ENCODE peak calls at places on chromosomes 3 and 15, in seven cellular contexts. One of them, this sample, is unnamed.

GRCh38 chr3:75260-75659 is 121.3 kb upstream of the CHL1 start:
- DNase-seq in neuronal stem cell: no peak
- DNase-seq in IMR-90: no peak
- DNase-seq in mesendoderm: no peak
- DNase-seq in H9: no peak
- DNase-seq in trophoblast cell: no peak
- DNase-seq in H1: no peak
- DNase-seq in this sample: no peak

GRCh38 chr3:126524429-126524988 is 554 bp downstream of the CHST13 start:
- DNase-seq in neuronal stem cell: peak
- DNase-seq in IMR-90: no peak
- DNase-seq in mesendoderm: peak
- DNase-seq in H9: peak
- DNase-seq in trophoblast cell: no peak
- DNase-seq in H1: no peak
- DNase-seq in this sample: no peak

GRCh38 chr3:101865751-101866509 is 16.6 kb downstream of the NFKBIZ start:
- DNase-seq in neuronal stem cell: no peak
- DNase-seq in IMR-90: peak
- DNase-seq in mesendoderm: peak
- DNase-seq in H9: peak
- DNase-seq in trophoblast cell: peak
- DNase-seq in H1: no peak
- DNase-seq in this sample: peak

GRCh38 chr3:23129817-23130216 is 73.3 kb upstream of the UBE2E2 start:
- DNase-seq in neuronal stem cell: no peak
- DNase-seq in IMR-90: no peak
- DNase-seq in mesendoderm: no peak
- DNase-seq in H9: no peak
- DNase-seq in trophoblast cell: peak
- DNase-seq in H1: no peak
- DNase-seq in this sample: no peak

GRCh38 chr3:96101013-96101412 is 713.4 kb upstream of the EPHA6 start:
- DNase-seq in neuronal stem cell: no peak
- DNase-seq in IMR-90: no peak
- DNase-seq in mesendoderm: no peak
- DNase-seq in H9: no peak
- DNase-seq in trophoblast cell: no peak
- DNase-seq in H1: no peak
- DNase-seq in this sample: no peak

GRCh38 chr15:29921130-29921601 is 98.9 kb upstream of the TJP1 start:
- DNase-seq in neuronal stem cell: no peak
- DNase-seq in IMR-90: no peak
- DNase-seq in mesendoderm: peak
- DNase-seq in H9: peak
- DNase-seq in trophoblast cell: peak
- DNase-seq in H1: no peak
- DNase-seq in this sample: no peak

GRCh38 chr3:187999821-188000220 is 154.1 kb upstream of the LPP start:
- DNase-seq in neuronal stem cell: no peak
- DNase-seq in IMR-90: no peak
- DNase-seq in mesendoderm: no peak
- DNase-seq in H9: no peak
- DNase-seq in trophoblast cell: no peak
- DNase-seq in H1: no peak
- DNase-seq in this sample: no peak

GRCh38 chr3:159791336-159791735 is 197.3 kb upstream of the IL12A start:
- DNase-seq in neuronal stem cell: no peak
- DNase-seq in IMR-90: no peak
- DNase-seq in mesendoderm: peak
- DNase-seq in H9: no peak
- DNase-seq in trophoblast cell: no peak
- DNase-seq in H1: no peak
- DNase-seq in this sample: no peak

GRCh38 chr3:87733671-87734367 is 325.0 kb downstream of the CGGBP1 start:
- DNase-seq in neuronal stem cell: no peak
- DNase-seq in IMR-90: no peak
- DNase-seq in mesendoderm: peak
- DNase-seq in H9: no peak
- DNase-seq in trophoblast cell: peak
- DNase-seq in H1: no peak
- DNase-seq in this sample: no peak

GRCh38 chr3:129530331-129530761 is 1.9 kb downstream of the RHO start:
- DNase-seq in neuronal stem cell: no peak
- DNase-seq in IMR-90: peak
- DNase-seq in mesendoderm: peak
- DNase-seq in H9: peak
- DNase-seq in trophoblast cell: no peak
- DNase-seq in H1: peak
- DNase-seq in this sample: peak

GRCh38 chr3:37204314-37204713 is 29.9 kb upstream of the LRRFIP2 start:
- DNase-seq in neuronal stem cell: no peak
- DNase-seq in IMR-90: no peak
- DNase-seq in mesendoderm: no peak
- DNase-seq in H9: no peak
- DNase-seq in trophoblast cell: no peak
- DNase-seq in H1: no peak
- DNase-seq in this sample: no peak

GRCh38 chr15:45254405-45255293 is 2.6 kb downstream of the SLC28A2 start:
- DNase-seq in neuronal stem cell: no peak
- DNase-seq in IMR-90: peak
- DNase-seq in mesendoderm: no peak
- DNase-seq in H9: no peak
- DNase-seq in trophoblast cell: peak
- DNase-seq in H1: no peak
- DNase-seq in this sample: no peak

GRCh38 chr3:99315896-99316295 is 322.5 kb upstream of the COL8A1 start:
- DNase-seq in neuronal stem cell: no peak
- DNase-seq in IMR-90: peak
- DNase-seq in mesendoderm: no peak
- DNase-seq in H9: no peak
- DNase-seq in trophoblast cell: no peak
- DNase-seq in H1: no peak
- DNase-seq in this sample: no peak

GRCh38 chr15:96553006-96553405 is 222.5 kb downstream of the NR2F2 start:
- DNase-seq in neuronal stem cell: no peak
- DNase-seq in IMR-90: no peak
- DNase-seq in mesendoderm: no peak
- DNase-seq in H9: no peak
- DNase-seq in trophoblast cell: peak
- DNase-seq in H1: no peak
- DNase-seq in this sample: no peak

GRCh38 chr3:41854956-41855355 is 106.9 kb downstream of the ULK4 start:
- DNase-seq in neuronal stem cell: no peak
- DNase-seq in IMR-90: no peak
- DNase-seq in mesendoderm: no peak
- DNase-seq in H9: no peak
- DNase-seq in trophoblast cell: no peak
- DNase-seq in H1: no peak
- DNase-seq in this sample: no peak

GRCh38 chr15:39692464-39693327 is 89.9 kb downstream of the FSIP1 start:
- DNase-seq in neuronal stem cell: peak
- DNase-seq in IMR-90: no peak
- DNase-seq in mesendoderm: no peak
- DNase-seq in H9: peak
- DNase-seq in trophoblast cell: no peak
- DNase-seq in H1: peak
- DNase-seq in this sample: no peak

GRCh38 chr3:12345141-12345561 is 56.3 kb downstream of the PPARG start:
- DNase-seq in neuronal stem cell: no peak
- DNase-seq in IMR-90: peak
- DNase-seq in mesendoderm: peak
- DNase-seq in H9: no peak
- DNase-seq in trophoblast cell: peak
- DNase-seq in H1: no peak
- DNase-seq in this sample: peak

GRCh38 chr3:31710123-31710841 is 177.6 kb downstream of the STT3B start:
- DNase-seq in neuronal stem cell: no peak
- DNase-seq in IMR-90: peak
- DNase-seq in mesendoderm: peak
- DNase-seq in H9: no peak
- DNase-seq in trophoblast cell: no peak
- DNase-seq in H1: no peak
- DNase-seq in this sample: peak

GRCh38 chr3:58588030-58588614 is 10.9 kb upstream of the FAM107A start:
- DNase-seq in neuronal stem cell: peak
- DNase-seq in IMR-90: peak
- DNase-seq in mesendoderm: peak
- DNase-seq in H9: peak
- DNase-seq in trophoblast cell: no peak
- DNase-seq in H1: no peak
- DNase-seq in this sample: peak

GRCh38 chr15:59524331-59524731 is 86.3 kb downstream of the FAM81A start:
- DNase-seq in neuronal stem cell: no peak
- DNase-seq in IMR-90: no peak
- DNase-seq in mesendoderm: no peak
- DNase-seq in H9: no peak
- DNase-seq in trophoblast cell: no peak
- DNase-seq in H1: no peak
- DNase-seq in this sample: no peak

GRCh38 chr3:71016141-71016845 is 567.2 kb downstream of the FOXP1 start:
- DNase-seq in neuronal stem cell: no peak
- DNase-seq in IMR-90: no peak
- DNase-seq in mesendoderm: no peak
- DNase-seq in H9: no peak
- DNase-seq in trophoblast cell: no peak
- DNase-seq in H1: no peak
- DNase-seq in this sample: no peak
- H3K27ac ChIP-seq in neuronal stem cell: no peak
- H3K27ac ChIP-seq in IMR-90: no peak
- H3K27ac ChIP-seq in mesendoderm: no peak
- H3K27ac ChIP-seq in H9: no peak
- H3K27ac ChIP-seq in trophoblast cell: no peak
- H3K27ac ChIP-seq in H1: no peak
- H3K27ac ChIP-seq in this sample: no peak

GRCh38 chr15:91946914-91947313 is 93.4 kb downstream of the SLCO3A1 start:
- DNase-seq in neuronal stem cell: no peak
- DNase-seq in IMR-90: no peak
- DNase-seq in mesendoderm: peak
- DNase-seq in H9: peak
- DNase-seq in trophoblast cell: no peak
- DNase-seq in H1: no peak
- DNase-seq in this sample: peak
- H4K8ac ChIP-seq in neuronal stem cell: no peak
- H4K8ac ChIP-seq in IMR-90: no peak
- H4K8ac ChIP-seq in mesendoderm: no peak
- H4K8ac ChIP-seq in H9: no peak
- H4K8ac ChIP-seq in trophoblast cell: no peak
- H4K8ac ChIP-seq in H1: no peak
- H4K8ac ChIP-seq in this sample: no peak

DNA sequence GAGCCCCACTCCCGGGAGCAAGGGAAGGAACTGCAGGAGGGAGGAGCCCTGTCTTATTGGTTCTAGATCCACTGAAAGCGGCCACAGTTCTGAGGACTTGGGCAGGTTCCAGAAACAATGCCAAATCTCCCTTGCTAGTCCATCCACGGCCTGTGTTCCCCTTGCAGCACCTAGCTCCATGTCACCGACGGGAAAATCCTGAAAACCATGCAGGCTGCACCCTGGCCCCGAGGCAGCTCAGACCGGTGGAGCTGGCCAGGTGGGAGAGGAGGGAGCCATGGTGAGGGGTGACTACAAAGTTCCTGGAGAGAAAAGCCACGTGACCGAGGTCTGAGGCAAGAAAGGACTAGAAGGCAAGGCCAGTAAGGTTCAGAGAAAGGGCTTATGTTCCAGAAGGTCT is 5.5 kb downstream of the MGLL start:
- DNase-seq in neuronal stem cell: no peak
- DNase-seq in IMR-90: no peak
- DNase-seq in mesendoderm: no peak
- DNase-seq in H9: no peak
- DNase-seq in trophoblast cell: peak
- DNase-seq in H1: no peak
- DNase-seq in this sample: no peak
- H3K18ac ChIP-seq in neuronal stem cell: peak
- H3K18ac ChIP-seq in IMR-90: peak
- H3K18ac ChIP-seq in mesendoderm: no peak
- H3K18ac ChIP-seq in H9: no peak
- H3K18ac ChIP-seq in trophoblast cell: no peak
- H3K18ac ChIP-seq in H1: no peak
- H3K18ac ChIP-seq in this sample: no peak

GRCh38 chr3:155242342-155242741 is 51.1 kb downstream of the STRIT1 start:
- DNase-seq in neuronal stem cell: no peak
- DNase-seq in IMR-90: peak
- DNase-seq in mesendoderm: no peak
- DNase-seq in H9: no peak
- DNase-seq in trophoblast cell: no peak
- DNase-seq in H1: no peak
- DNase-seq in this sample: peak

GRCh38 chr3:155243512-155243921 is 50.0 kb downstream of the STRIT1 start:
- DNase-seq in neuronal stem cell: no peak
- DNase-seq in IMR-90: peak
- DNase-seq in mesendoderm: no peak
- DNase-seq in H9: no peak
- DNase-seq in trophoblast cell: no peak
- DNase-seq in H1: no peak
- DNase-seq in this sample: peak

GRCh38 chr3:155241559-155241958 is 51.9 kb downstream of the STRIT1 start:
- DNase-seq in neuronal stem cell: no peak
- DNase-seq in IMR-90: peak
- DNase-seq in mesendoderm: no peak
- DNase-seq in H9: no peak
- DNase-seq in trophoblast cell: peak
- DNase-seq in H1: no peak
- DNase-seq in this sample: peak

GRCh38 chr3:155244699-155245098 is 48.8 kb downstream of the STRIT1 start:
- DNase-seq in neuronal stem cell: no peak
- DNase-seq in IMR-90: no peak
- DNase-seq in mesendoderm: no peak
- DNase-seq in H9: no peak
- DNase-seq in trophoblast cell: no peak
- DNase-seq in H1: no peak
- DNase-seq in this sample: no peak

DNA sequence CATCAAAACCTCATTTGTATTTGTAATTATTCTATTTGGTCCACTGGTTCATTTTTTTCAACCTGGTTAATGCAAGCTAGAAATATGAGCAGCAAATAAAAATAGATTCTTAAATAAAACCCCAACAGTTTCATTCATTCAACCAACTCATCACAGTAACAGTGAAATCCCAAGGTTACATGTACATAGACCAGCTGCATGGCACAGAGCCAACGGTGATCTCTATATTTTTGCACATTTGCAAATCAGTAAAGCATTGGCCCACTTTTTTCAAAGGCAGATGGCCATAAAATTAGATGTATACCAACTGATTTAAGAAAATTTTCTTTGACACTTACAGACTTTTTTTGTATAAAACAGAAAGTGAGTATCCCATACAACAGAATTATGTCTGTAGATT is 49.3 kb downstream of the STRIT1 start:
- DNase-seq in neuronal stem cell: no peak
- DNase-seq in IMR-90: peak
- DNase-seq in mesendoderm: no peak
- DNase-seq in H9: no peak
- DNase-seq in trophoblast cell: no peak
- DNase-seq in H1: no peak
- DNase-seq in this sample: peak
- H3K27ac ChIP-seq in neuronal stem cell: no peak
- H3K27ac ChIP-seq in IMR-90: no peak
- H3K27ac ChIP-seq in mesendoderm: no peak
- H3K27ac ChIP-seq in H9: no peak
- H3K27ac ChIP-seq in trophoblast cell: no peak
- H3K27ac ChIP-seq in H1: no peak
- H3K27ac ChIP-seq in this sample: no peak

This sample was measured in mesenchymal stem cell.